ENCODE peak calls at places on chromosome 1, in seven cellular contexts. X is H1; O is CD4-positive, CD25-positive, alpha-beta regulatory T cell; A is transverse colon; E is cardiac muscle cell; K is pancreas; J is breast epithelium. U is an unnamed sample. For H3K4me1, H3K36me3 and H3K27me3, the result is how much of the 10 kb centered on the place peaks cover.

GRCh38 chr1:32454726-32455125 is 10.1 kb upstream of the ZBTB8B start:
- DNase-seq in O (no peak), A (no peak), J (no peak), X (no peak), K (no peak), E (peak), U (peak)

GRCh38 chr1:180952657-180953013 is 39.9 kb downstream of the KIAA1614 start:
- DNase-seq in O (no peak), A (no peak), X (no peak), K (no peak), J (no peak), E (no peak), U (no peak)

GRCh38 chr1:209150114-209150513 is 433.4 kb upstream of the CAMK1G start:
- DNase-seq in J (no peak), A (no peak), E (peak), X (no peak), O (no peak), K (no peak), U (no peak)

GRCh38 chr1:41902125-41902524 is 16.6 kb downstream of the HIVEP3 start:
- DNase-seq in A (no peak), X (no peak), O (no peak), J (no peak), K (no peak), E (peak), U (no peak)

GRCh38 chr1:67433830-67434229 is 3.6 kb upstream of the SERBP1 start:
- DNase-seq in E (no peak), O (no peak), X (no peak), A (no peak), K (no peak), J (no peak), U (no peak)

GRCh38 chr1:234603221-234604204 is 6.5 kb downstream of the IRF2BP2 start:
- DNase-seq in E (peak), K (no peak), X (no peak), O (no peak), A (no peak), J (no peak), U (peak)

GRCh38 chr1:117128323-117129079 is 7.0 kb upstream of the TRIM45 start:
- DNase-seq in X (no peak), J (no peak), A (no peak), O (peak), K (no peak), E (peak), U (no peak)

GRCh38 chr1:200496937-200497336 is 87.1 kb upstream of the ZNF281 start:
- DNase-seq in E (no peak), A (no peak), X (no peak), O (no peak), J (no peak), K (no peak), U (no peak)

GRCh38 chr1:56755911-56756310 is 63.3 kb downstream of the FYB2 start:
- DNase-seq in X (no peak), E (no peak), A (no peak), K (no peak), O (no peak), J (no peak), U (no peak)

GRCh38 chr1:151003175-151003574 is 3.5 kb downstream of the MINDY1 start:
- DNase-seq in J (no peak), O (no peak), E (no peak), K (no peak), X (no peak), A (no peak), U (no peak)

GRCh38 chr1:24545673-24546072 is 10.2 kb upstream of the NCMAP start:
- DNase-seq in E (no peak), A (no peak), K (no peak), X (no peak), J (no peak), O (no peak), U (peak)

GRCh38 chr1:12345350-12346217 is 115.8 kb downstream of the VPS13D start:
- DNase-seq in O (peak), K (no peak), X (no peak), J (no peak), E (no peak), A (no peak), U (no peak)

GRCh38 chr1:179803916-179804315 is 60.8 kb downstream of the FAM163A start:
- DNase-seq in X (no peak), O (no peak), A (no peak), E (peak), J (no peak), K (no peak), U (no peak)

GRCh38 chr1:78143152-78143551 is 97.4 kb downstream of the GIPC2 start:
- DNase-seq in K (no peak), X (no peak), E (no peak), J (no peak), O (peak), A (no peak), U (no peak)

GRCh38 chr1:224757508-224757907 is 141.4 kb downstream of the CNIH3 start:
- DNase-seq in O (no peak), K (no peak), A (no peak), X (no peak), J (no peak), E (no peak), U (no peak)

GRCh38 chr1:56816264-56816663 is 2.9 kb downstream of the FYB2 start:
- DNase-seq in E (peak), J (no peak), K (no peak), O (no peak), A (no peak), X (no peak), U (no peak)

GRCh38 chr1:197876894-197877293 is 25.5 kb upstream of the C1orf53 start:
- DNase-seq in K (no peak), E (no peak), J (no peak), O (no peak), X (no peak), A (no peak), U (no peak)

GRCh38 chr1:87279201-87279860 is 49.3 kb upstream of the LMO4 start:
- DNase-seq in K (no peak), X (no peak), E (peak), J (no peak), A (no peak), O (no peak), U (no peak)

GRCh38 chr1:243595527-243596206 is 254.4 kb downstream of the AKT3 start:
- DNase-seq in A (no peak), J (no peak), K (no peak), E (peak), O (peak), X (no peak), U (no peak)

GRCh38 chr1:209844695-209845404 is 17.1 kb downstream of the UTP25 start:
- DNase-seq in O (no peak), J (no peak), A (no peak), K (no peak), E (peak), X (no peak), U (no peak)

GRCh38 chr1:204376919-204377799 is 17.4 kb upstream of the PLEKHA6 start:
- DNase-seq in A (peak), O (no peak), E (no peak), X (no peak), K (peak), J (no peak), U (no peak)

GRCh38 chr1:108000620-108001105 is 35.7 kb upstream of the VAV3 start:
- DNase-seq in X (no peak), K (no peak), O (no peak), J (peak), A (no peak), E (peak), U (no peak)

GRCh38 chr1:34924759-34925555 is 4.5 kb downstream of the DLGAP3 start:
- DNase-seq in K (peak), X (peak), A (peak), J (peak), E (peak), O (peak), U (peak)

GRCh38 chr1:225498539-225499135 is 70.8 kb upstream of the LBR start:
- DNase-seq in J (no peak), K (no peak), O (no peak), A (no peak), X (no peak), E (peak), U (no peak)

GRCh38 chr1:29784276-29785136 is 548.2 kb downstream of the PTPRU start:
- DNase-seq in E (no peak), J (no peak), O (no peak), X (no peak), A (no peak), K (no peak), U (no peak)

GRCh38 chr1:58934711-58935110 is 150.9 kb upstream of the JUN start:
- DNase-seq in J (no peak), O (no peak), K (no peak), A (no peak), E (no peak), X (no peak), U (no peak)

GRCh38 chr1:3498246-3498930 is 43.9 kb downstream of the ARHGEF16 start:
- DNase-seq in X (no peak), E (no peak), A (no peak), O (no peak), K (no peak), J (no peak), U (no peak)
- H3K4me1 ChIP-seq in X (under half), E (under half), A (under half), O (under half), K (under half), J (under half), U (under half)

GRCh38 chr1:207815466-207815865 is 63.6 kb downstream of the CD46 start:
- DNase-seq in K (peak), J (no peak), E (no peak), A (no peak), O (no peak), X (no peak), U (no peak)
- H3K36me3 ChIP-seq in K (under half), J (under half), E (under half), A (under half), O (half or more), X (under half), U (under half)

DNA sequence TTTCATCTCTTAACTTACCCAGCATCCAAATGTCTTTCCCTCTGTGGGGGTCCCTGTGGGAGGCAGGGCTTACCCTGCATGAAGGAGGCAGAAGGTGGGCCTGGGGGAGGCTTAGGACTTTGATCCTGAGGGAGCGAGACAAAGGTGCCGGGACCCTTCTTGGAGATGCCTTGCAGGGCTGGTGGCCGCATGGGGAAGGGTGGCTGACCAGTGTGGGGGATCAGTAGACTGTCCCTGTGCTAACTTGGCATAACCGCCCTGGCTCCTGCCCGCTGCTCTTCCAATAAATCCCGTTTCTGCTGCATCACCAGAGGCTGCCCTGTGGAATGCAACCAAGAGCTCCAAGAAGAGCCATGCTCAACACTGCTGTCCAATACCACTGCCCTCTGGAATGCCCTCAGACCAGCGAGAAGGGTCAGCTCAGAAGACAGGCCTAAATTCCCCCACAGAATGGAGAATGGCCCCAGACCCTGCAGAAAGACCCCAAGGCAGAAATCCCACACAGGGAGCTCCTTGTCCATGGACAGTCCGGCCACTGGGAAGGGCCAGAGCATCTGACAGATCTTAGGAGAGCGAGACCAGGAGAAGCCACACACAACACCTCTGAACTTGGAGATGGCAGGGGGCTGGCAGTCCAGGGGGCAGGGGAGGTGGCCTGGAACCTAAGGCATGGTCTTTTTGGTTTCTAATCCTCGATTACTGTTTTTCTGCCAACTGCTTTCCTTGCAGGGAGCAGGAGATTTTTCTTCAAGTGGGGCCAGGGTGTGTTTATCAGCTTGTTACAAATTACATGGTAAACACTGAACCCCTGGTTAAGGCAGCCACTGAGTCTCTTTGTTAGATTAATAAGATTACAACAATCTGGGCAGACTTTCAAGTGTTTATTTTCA is 46.7 kb upstream of the DMRTB1 start:
- DNase-seq in A (no peak), J (no peak), K (no peak), X (peak), O (no peak), E (no peak), U (no peak)
- H3K27me3 ChIP-seq in A (under half), J (under half), K (under half), X (under half), O (under half), E (under half), U (under half)

GRCh38 chr1:952201-952600 is 6.9 kb downstream of the NOC2L start:
- DNase-seq in O (no peak), X (no peak), E (no peak), K (no peak), J (no peak), A (no peak), U (no peak)

GRCh38 chr1:955439-955838 is 3.6 kb downstream of the NOC2L start:
- DNase-seq in X (no peak), A (no peak), J (no peak), E (no peak), K (no peak), O (no peak), U (no peak)

GRCh38 chr1:954927-955326 is 4.1 kb downstream of the NOC2L start:
- DNase-seq in E (no peak), X (no peak), J (no peak), K (no peak), O (no peak), A (no peak), U (no peak)

GRCh38 chr1:952603-953002 is 6.5 kb downstream of the NOC2L start:
- DNase-seq in E (no peak), K (no peak), A (no peak), X (no peak), J (no peak), O (no peak), U (no peak)

GRCh38 chr1:953524-954320 is 5.3 kb downstream of the NOC2L start:
- DNase-seq in A (no peak), J (no peak), K (no peak), X (no peak), O (no peak), E (no peak), U (no peak)
- H3K4me1 ChIP-seq in A (under half), J (under half), K (under half), X (under half), O (under half), E (under half), U (under half)

GRCh38 chr1:156738407-156738806 is 2.5 kb downstream of the MRPL24 start:
- DNase-seq in X (no peak), E (no peak), K (no peak), O (no peak), A (no peak), J (no peak), U (no peak)

GRCh38 chr1:156738916-156739315 is 2.0 kb downstream of the MRPL24 start:
- DNase-seq in X (no peak), K (no peak), E (no peak), J (no peak), A (no peak), O (no peak), U (no peak)

GRCh38 chr1:156733989-156734584 is 5.5 kb upstream of the ISG20L2 start:
- DNase-seq in X (no peak), E (no peak), O (no peak), K (no peak), A (no peak), J (no peak), U (no peak)
- H3K36me3 ChIP-seq in X (under half), E (under half), O (under half), K (under half), A (under half), J (under half), U (under half)

DNA sequence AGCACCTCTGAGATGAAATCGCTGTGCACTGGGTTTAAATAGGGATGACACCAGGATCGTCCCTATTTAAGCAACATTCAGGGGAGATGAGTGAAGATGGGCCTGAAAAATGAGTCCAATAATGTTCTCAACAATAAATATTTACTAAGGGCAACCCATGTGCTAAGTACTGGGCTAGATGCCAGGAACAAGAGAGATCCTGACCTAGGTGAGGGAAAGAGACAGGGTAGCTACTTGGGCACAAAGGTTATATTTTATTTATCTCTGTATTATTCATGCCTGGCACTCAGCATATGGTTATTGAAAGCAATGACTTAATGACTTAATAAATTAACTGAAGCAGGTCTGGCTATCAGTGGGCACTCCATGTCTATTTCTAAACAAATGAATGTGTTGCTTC is 27.4 kb upstream of the AVPR1B start:
- DNase-seq in K (no peak), A (no peak), O (no peak), J (no peak), X (no peak), E (no peak), U (no peak)
- H3K27me3 ChIP-seq in K (under half), A (under half), O (under half), J (under half), X (under half), E (under half), U (under half)

U was measured in HAP-1.